ENCODE peak calls at places on chromosomes 12 and 14, in six cellular contexts. B is transverse colon, U is thyroid gland, C is epithelial cell of esophagus, P is foreskin keratinocyte, Q is fibroblast of lung. Y is an unnamed sample.

GRCh38 chr14:101862177-101862576 is 100.7 kb downstream of the PPP2R5C start:
- DNase-seq in B (no peak), U (no peak), C (no peak), P (no peak), Q (peak), Y (no peak)

GRCh38 chr12:108394196-108394595 is 55.1 kb upstream of the CMKLR1 start:
- DNase-seq in B (no peak), U (no peak), C (no peak), P (no peak), Q (peak), Y (no peak)

GRCh38 chr12:45232771-45233372 is 17.0 kb downstream of the ANO6 start:
- DNase-seq in B (no peak), U (no peak), C (peak), P (peak), Q (peak), Y (peak)

GRCh38 chr14:59483360-59483759 is 848 bp downstream of the L3HYPDH start:
- DNase-seq in B (no peak), U (no peak), C (peak), P (no peak), Q (peak), Y (no peak)

GRCh38 chr12:11729439-11730150 is 80.1 kb downstream of the ETV6 start:
- DNase-seq in B (no peak), U (no peak), C (peak), P (no peak), Q (no peak), Y (no peak)

GRCh38 chr14:88554458-88555286 is at the start of gene PTPN21:
- DNase-seq in B (peak), U (peak), C (peak), P (no peak), Q (peak), Y (peak)

GRCh38 chr12:7176595-7176994 is 12.9 kb upstream of the PEX5 start:
- DNase-seq in B (no peak), U (no peak), C (peak), P (no peak), Q (no peak), Y (no peak)

GRCh38 chr12:48070731-48071130 is 35.1 kb downstream of the SENP1 start:
- DNase-seq in B (no peak), U (no peak), C (no peak), P (no peak), Q (no peak), Y (no peak)

GRCh38 chr12:89051065-89051677 is 301.1 kb downstream of the DUSP6 start:
- DNase-seq in B (no peak), U (no peak), C (peak), P (peak), Q (peak), Y (peak)

GRCh38 chr14:67718265-67718664 is 16.6 kb downstream of the RDH12 start:
- DNase-seq in B (no peak), U (no peak), C (no peak), P (no peak), Q (no peak), Y (no peak)

GRCh38 chr12:13436696-13437391 is 240.3 kb downstream of the EMP1 start:
- DNase-seq in B (no peak), U (no peak), C (peak), P (no peak), Q (no peak), Y (peak)

GRCh38 chr14:92637228-92637627 is 111.2 kb downstream of the LGMN start:
- DNase-seq in B (no peak), U (no peak), C (no peak), P (no peak), Q (peak), Y (no peak)

GRCh38 chr14:93980464-93981201 is 4.3 kb upstream of the ASB2 start:
- DNase-seq in B (peak), U (no peak), C (no peak), P (no peak), Q (peak), Y (no peak)

GRCh38 chr12:91577586-91578539 is 395.2 kb upstream of the DCN start:
- DNase-seq in B (no peak), U (no peak), C (peak), P (no peak), Q (peak), Y (no peak)
- TF ChIP-seq CTCF in B (peak), U (peak), C (peak), P (peak), Q (no peak), Y (peak)

GRCh38 chr12:30753233-30753632 is 1.5 kb downstream of the CAPRIN2 start:
- DNase-seq in B (no peak), U (no peak), C (peak), P (no peak), Q (peak), Y (no peak)
- TF ChIP-seq CTCF in B (no peak), U (no peak), C (peak), P (peak), Q (peak), Y (no peak)

GRCh38 chr14:73723799-73724621 is 9.8 kb upstream of the PNMA1 start:
- DNase-seq in B (no peak), U (peak), C (peak), P (no peak), Q (peak), Y (no peak)
- TF ChIP-seq CTCF in B (peak), U (no peak), C (no peak), P (no peak), Q (no peak), Y (no peak)

GRCh38 chr14:39229601-39230110 is 4.1 kb upstream of the MIA2 start:
- DNase-seq in B (no peak), U (no peak), C (no peak), P (no peak), Q (no peak), Y (no peak)

GRCh38 chr14:39230416-39230815 is 3.3 kb upstream of the MIA2 start:
- DNase-seq in B (no peak), U (no peak), C (peak), P (no peak), Q (peak), Y (no peak)

GRCh38 chr14:39229222-39229543 is 4.5 kb upstream of the MIA2 start:
- DNase-seq in B (no peak), U (no peak), C (peak), P (peak), Q (no peak), Y (no peak)

GRCh38 chr14:39233680-39234326 is at the start of gene MIA2:
- DNase-seq in B (no peak), U (no peak), C (no peak), P (no peak), Q (no peak), Y (no peak)

DNA sequence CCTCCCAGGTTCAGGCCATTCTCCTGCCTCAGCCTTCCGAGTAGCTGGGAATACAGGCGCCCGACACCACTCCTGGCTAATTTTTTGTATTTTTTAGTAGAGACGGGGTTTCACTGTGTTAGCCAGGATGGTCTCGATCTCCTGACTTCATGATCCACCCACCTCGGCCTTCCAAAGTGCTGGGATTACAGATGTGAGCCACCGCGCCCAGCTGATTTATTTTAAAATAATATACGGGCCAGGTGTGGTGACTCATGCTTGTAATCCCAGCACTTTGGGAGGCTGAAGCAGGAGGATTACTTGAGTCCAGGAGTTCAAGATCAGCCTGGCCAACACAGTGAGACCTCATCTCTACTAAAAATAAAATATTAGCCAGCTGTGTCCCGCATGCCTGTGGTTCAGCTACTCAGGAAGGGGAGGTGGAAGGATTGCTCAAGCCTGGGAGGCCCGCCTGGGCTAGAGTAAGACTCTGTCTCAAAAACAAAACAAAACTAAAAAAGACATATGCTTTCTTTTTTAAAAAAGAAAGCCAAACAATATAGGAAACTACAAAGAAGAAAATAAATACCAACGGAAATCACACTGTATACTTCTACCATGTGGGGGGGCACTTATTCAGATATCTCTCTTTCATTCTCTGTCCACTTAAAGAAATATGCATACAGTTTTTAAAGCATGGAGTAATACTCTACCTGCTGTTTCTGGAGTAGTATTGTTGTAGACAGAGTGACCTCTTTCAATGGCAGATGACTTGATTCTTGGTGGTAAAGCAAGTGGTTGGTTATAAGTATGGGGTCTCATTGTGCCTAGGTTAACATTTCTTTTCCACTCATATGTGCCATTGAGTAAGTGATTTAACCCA is 930 bp upstream of the MIA2 start:
- DNase-seq in B (no peak), U (no peak), C (peak), P (no peak), Q (peak), Y (peak)
- TF ChIP-seq CTCF in B (no peak), U (no peak), C (no peak), P (no peak), Q (no peak), Y (no peak)

GRCh38 chr12:116043673-116044072 is 233.8 kb downstream of the MED13L start:
- DNase-seq in B (no peak), U (no peak), C (no peak), P (no peak), Q (no peak), Y (no peak)
- TF ChIP-seq CTCF in B (no peak), U (no peak), C (no peak), P (no peak), Q (no peak), Y (no peak)

GRCh38 chr14:33342299-33342974 is 403.8 kb downstream of the NPAS3 start:
- DNase-seq in B (no peak), U (no peak), C (no peak), P (no peak), Q (no peak), Y (no peak)
- TF ChIP-seq CTCF in B (no peak), U (no peak), C (no peak), P (peak), Q (no peak), Y (no peak)

GRCh38 chr14:69350892-69351291 is 47.2 kb downstream of the ERH start:
- DNase-seq in B (no peak), U (no peak), C (no peak), P (no peak), Q (no peak), Y (no peak)
- TF ChIP-seq CTCF in B (no peak), U (no peak), C (no peak), P (no peak), Q (no peak), Y (no peak)

DNA sequence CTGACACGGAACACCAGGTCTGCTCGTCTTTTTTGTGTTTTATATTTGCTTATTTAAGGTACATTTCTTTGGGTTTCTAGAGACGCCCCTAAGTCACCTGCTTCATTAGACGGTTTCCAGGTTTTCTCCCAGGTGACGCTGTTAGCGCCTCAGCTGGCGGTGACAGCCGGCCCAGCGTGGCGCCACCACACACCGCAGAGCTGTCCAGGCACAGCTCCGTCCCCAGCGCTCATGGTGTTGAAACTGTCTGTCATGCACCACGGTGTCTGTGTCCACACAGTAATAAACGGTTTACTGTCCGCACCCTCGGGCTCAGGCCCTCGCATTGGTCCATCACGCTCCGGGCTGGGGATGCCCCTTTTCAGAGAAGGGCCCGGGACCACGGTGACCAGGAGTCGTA is 15.5 kb downstream of the DEGS2 start:
- DNase-seq in B (no peak), U (no peak), C (no peak), P (no peak), Q (no peak), Y (no peak)
- TF ChIP-seq CTCF in B (no peak), U (no peak), C (no peak), P (no peak), Q (no peak), Y (no peak)

GRCh38 chr12:102321305-102322082 is 123.9 kb upstream of the PMCH start:
- DNase-seq in B (no peak), U (no peak), C (no peak), P (no peak), Q (no peak), Y (no peak)

GRCh38 chr12:102317155-102317554 is 119.5 kb upstream of the PMCH start:
- DNase-seq in B (no peak), U (no peak), C (no peak), P (no peak), Q (no peak), Y (no peak)

GRCh38 chr12:102314821-102315220 is 117.2 kb upstream of the PMCH start:
- DNase-seq in B (no peak), U (no peak), C (no peak), P (no peak), Q (no peak), Y (no peak)

GRCh38 chr12:102322254-102322653 is 124.6 kb upstream of the PMCH start:
- DNase-seq in B (no peak), U (no peak), C (no peak), P (no peak), Q (no peak), Y (no peak)

DNA sequence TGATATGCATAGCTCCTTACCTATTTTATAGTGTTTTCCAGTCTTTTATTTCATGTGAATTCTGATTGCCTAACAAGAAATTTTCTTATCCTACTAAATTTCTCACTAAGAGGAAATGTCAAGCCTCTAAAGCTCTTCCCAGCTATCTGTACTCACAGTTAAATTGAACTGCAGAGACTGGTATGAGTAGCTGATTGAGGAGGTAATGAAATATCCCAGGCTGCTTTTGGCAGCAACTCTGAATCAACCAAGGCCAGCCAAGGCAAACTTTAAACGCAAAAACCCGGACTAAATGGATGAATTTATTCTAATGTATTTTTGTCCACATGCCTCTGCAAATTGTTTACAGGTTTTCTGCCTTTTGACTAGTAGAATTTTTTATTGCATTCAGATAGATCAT is 119.1 kb upstream of the PMCH start:
- DNase-seq in B (no peak), U (no peak), C (no peak), P (no peak), Q (no peak), Y (no peak)
- TF ChIP-seq CTCF in B (no peak), U (no peak), C (no peak), P (no peak), Q (no peak), Y (no peak)

Y was measured in body of pancreas.